ENCODE peak calls at places on chromosomes 11 and 22, in eight cellular contexts. B is SK-MEL-5, C is Daoy, H is uterus, Z is AG08395, K is naive B cell, Q is breast epithelium, N is iPS DF 6.9. I is an unnamed sample.

GRCh38 chr11:58629857-58630256 is 7.4 kb downstream of the CNTF start:
- DNase-seq in Z (peak), N (peak), C (peak), B (peak), Q (no peak), H (no peak), K (peak), I (no peak)

GRCh38 chr11:112355726-112356125 is 95.1 kb upstream of the PLET1 start:
- DNase-seq in Z (no peak), C (peak), K (no peak), Q (no peak), H (peak), B (no peak), N (no peak), I (no peak)

GRCh38 chr22:21775061-21775460 is 39.5 kb upstream of the YPEL1 start:
- DNase-seq in N (no peak), Z (no peak), B (no peak), H (peak), C (peak), K (no peak), Q (no peak), I (no peak)

GRCh38 chr11:33734441-33735165 is 1.6 kb downstream of the CD59 start:
- DNase-seq in K (no peak), B (no peak), Q (no peak), H (no peak), N (no peak), Z (peak), C (peak), I (no peak)

GRCh38 chr11:60119708-60120107 is 31.2 kb downstream of the MS4A2 start:
- DNase-seq in K (peak), C (no peak), H (no peak), N (no peak), Q (no peak), B (no peak), Z (no peak), I (no peak)

GRCh38 chr11:17864478-17864941 is 129.9 kb downstream of the KCNC1 start:
- DNase-seq in B (peak), K (no peak), Z (no peak), C (no peak), H (no peak), Q (no peak), N (peak), I (no peak)

GRCh38 chr11:122153746-122154145 is 37.7 kb upstream of the BLID start:
- DNase-seq in Z (no peak), C (no peak), N (no peak), H (no peak), K (no peak), Q (no peak), B (no peak), I (no peak)

GRCh38 chr11:6992026-6992425 is 28.1 kb downstream of the ZNF214 start:
- DNase-seq in N (no peak), Q (no peak), K (no peak), B (no peak), C (no peak), Z (peak), H (no peak), I (no peak)

GRCh38 chr11:121456816-121457431 is 4.2 kb upstream of the SORL1-AS1 start:
- DNase-seq in Q (no peak), N (no peak), Z (no peak), C (no peak), H (no peak), B (no peak), K (no peak), I (no peak)

GRCh38 chr11:120066738-120067303 is 71.1 kb downstream of the TRIM29 start:
- DNase-seq in Q (no peak), H (no peak), K (no peak), C (no peak), B (no peak), Z (no peak), N (no peak), I (no peak)

GRCh38 chr11:1346669-1347390 is 37.4 kb upstream of the TOLLIP start:
- DNase-seq in C (no peak), H (no peak), B (no peak), Z (no peak), K (no peak), Q (no peak), N (no peak), I (no peak)

GRCh38 chr22:19663821-19664325 is 50.4 kb upstream of the SEPTIN5 start:
- DNase-seq in Z (peak), K (no peak), Q (no peak), C (peak), H (peak), N (no peak), B (peak), I (no peak)

GRCh38 chr22:37544955-37545702 is 15.2 kb upstream of the CDC42EP1 start:
- DNase-seq in Z (peak), B (peak), K (peak), N (no peak), H (peak), C (peak), Q (no peak), I (no peak)

GRCh38 chr11:60866911-60867870 is at the start of gene ZP1:
- DNase-seq in Z (no peak), C (no peak), N (no peak), K (no peak), B (no peak), Q (no peak), H (no peak), I (no peak)

GRCh38 chr11:128468106-128468505 is 119.3 kb downstream of the ETS1 start:
- DNase-seq in Q (no peak), B (no peak), Z (no peak), C (no peak), K (no peak), N (no peak), H (no peak), I (no peak)

GRCh38 chr22:44337658-44338004 is 24.9 kb upstream of the SHISAL1 start:
- DNase-seq in Z (peak), K (no peak), B (peak), C (peak), N (no peak), Q (no peak), H (peak), I (no peak)

GRCh38 chr11:12914401-12914912 is 94.7 kb upstream of the RASSF10 start:
- DNase-seq in K (no peak), H (no peak), Z (peak), B (peak), N (peak), Q (no peak), C (peak), I (no peak)

GRCh38 chr22:47367993-47368945 is 605.8 kb downstream of the TBC1D22A start:
- DNase-seq in B (no peak), Z (no peak), K (no peak), Q (no peak), C (no peak), N (no peak), H (no peak), I (no peak)

GRCh38 chr11:32893091-32893946 is 708 bp downstream of the QSER1 start:
- DNase-seq in Q (no peak), B (peak), Z (peak), H (peak), N (no peak), C (peak), K (peak), I (peak)